ENCODE peak calls at places on chromosomes 13 and 19, in four cellular contexts. One of them, this sample, is unnamed.

GRCh38 chr19:3270908-3271307 is 46.4 kb downstream of the CELF5 start:
- DNase-seq in RWPE1: peak
- DNase-seq in activated CD4-positive, alpha-beta T cell treated with anti-CD3 and anti-CD28 coated beads, Interleukin-2, amount 50 U/mL, for 4 hours: peak
- DNase-seq in fibroblast of lung: peak
- DNase-seq in this sample: no peak

GRCh38 chr13:102402292-102402691 is 444 bp upstream of the FGF14 start:
- DNase-seq in RWPE1: no peak
- DNase-seq in activated CD4-positive, alpha-beta T cell treated with anti-CD3 and anti-CD28 coated beads, Interleukin-2, amount 50 U/mL, for 4 hours: peak
- DNase-seq in fibroblast of lung: peak
- DNase-seq in this sample: no peak

GRCh38 chr19:42411581-42412178 is 15.5 kb downstream of the LIPE start:
- DNase-seq in fibroblast of lung: no peak
- DNase-seq in RWPE1: no peak
- DNase-seq in activated CD4-positive, alpha-beta T cell treated with anti-CD3 and anti-CD28 coated beads, Interleukin-2, amount 50 U/mL, for 4 hours: no peak
- DNase-seq in this sample: no peak

GRCh38 chr13:91513790-91514189 is 115.4 kb downstream of the GPC5 start:
- DNase-seq in activated CD4-positive, alpha-beta T cell treated with anti-CD3 and anti-CD28 coated beads, Interleukin-2, amount 50 U/mL, for 4 hours: no peak
- DNase-seq in RWPE1: no peak
- DNase-seq in fibroblast of lung: no peak
- DNase-seq in this sample: no peak

GRCh38 chr19:52896431-52897148 is 845 bp downstream of the ZNF320 start:
- DNase-seq in fibroblast of lung: peak
- DNase-seq in activated CD4-positive, alpha-beta T cell treated with anti-CD3 and anti-CD28 coated beads, Interleukin-2, amount 50 U/mL, for 4 hours: no peak
- DNase-seq in RWPE1: peak
- DNase-seq in this sample: no peak

GRCh38 chr19:46392252-46392801 is 21.0 kb downstream of the CCDC8 start:
- DNase-seq in RWPE1: no peak
- DNase-seq in activated CD4-positive, alpha-beta T cell treated with anti-CD3 and anti-CD28 coated beads, Interleukin-2, amount 50 U/mL, for 4 hours: no peak
- DNase-seq in fibroblast of lung: peak
- DNase-seq in this sample: no peak

GRCh38 chr19:29760752-29761502 is 45.9 kb upstream of the C19orf12 start:
- DNase-seq in RWPE1: no peak
- DNase-seq in fibroblast of lung: no peak
- DNase-seq in activated CD4-positive, alpha-beta T cell treated with anti-CD3 and anti-CD28 coated beads, Interleukin-2, amount 50 U/mL, for 4 hours: no peak
- DNase-seq in this sample: no peak

GRCh38 chr19:13588953-13589833 is 82.9 kb upstream of the CACNA1A start:
- DNase-seq in fibroblast of lung: peak
- DNase-seq in RWPE1: peak
- DNase-seq in activated CD4-positive, alpha-beta T cell treated with anti-CD3 and anti-CD28 coated beads, Interleukin-2, amount 50 U/mL, for 4 hours: peak
- DNase-seq in this sample: no peak

GRCh38 chr13:23467048-23467931 is 33.8 kb upstream of the SACS start:
- DNase-seq in RWPE1: no peak
- DNase-seq in fibroblast of lung: peak
- DNase-seq in activated CD4-positive, alpha-beta T cell treated with anti-CD3 and anti-CD28 coated beads, Interleukin-2, amount 50 U/mL, for 4 hours: no peak
- DNase-seq in this sample: no peak

GRCh38 chr19:23286477-23286876 is 36.3 kb upstream of the ZNF724 start:
- DNase-seq in activated CD4-positive, alpha-beta T cell treated with anti-CD3 and anti-CD28 coated beads, Interleukin-2, amount 50 U/mL, for 4 hours: no peak
- DNase-seq in RWPE1: no peak
- DNase-seq in fibroblast of lung: no peak
- DNase-seq in this sample: no peak